ENCODE peak calls at places on chromosomes 12 and 14, in six cellular contexts. F, S, R, Q, L and H are unnamed samples.

GRCh38 chr12:46933947-46934346 is 108.2 kb upstream of the SLC38A4 start:
- DNase-seq in S (no peak), R (no peak), Q (no peak), L (no peak), F (peak), H (no peak)

GRCh38 chr14:59013672-59014298 is 174.7 kb upstream of the DAAM1 start:
- DNase-seq in S (no peak), Q (no peak), R (no peak), F (peak), L (no peak), H (no peak)

GRCh38 chr14:64952598-64953309 is 10.2 kb upstream of the GPX2 start:
- DNase-seq in L (no peak), F (no peak), S (no peak), R (no peak), Q (no peak), H (no peak)

GRCh38 chr14:101046071-101046470 is 142.5 kb upstream of the RTL1 start:
- DNase-seq in R (no peak), L (no peak), Q (no peak), S (no peak), F (no peak), H (no peak)

GRCh38 chr12:53999596-54000104 is 311 bp upstream of the HOXC9 start:
- DNase-seq in S (no peak), L (no peak), R (peak), Q (no peak), F (peak), H (no peak)

GRCh38 chr12:3888654-3889053 is 15.5 kb upstream of the PARP11 start:
- DNase-seq in Q (no peak), R (no peak), F (no peak), L (no peak), S (no peak), H (no peak)

GRCh38 chr14:36940476-36940875 is 231.9 kb downstream of the SLC25A21 start:
- DNase-seq in R (no peak), L (no peak), Q (no peak), S (no peak), F (no peak), H (no peak)

GRCh38 chr14:95355422-95355821 is 35.7 kb upstream of the CLMN start:
- DNase-seq in S (no peak), R (no peak), F (no peak), L (no peak), Q (no peak), H (no peak)

GRCh38 chr12:109462868-109463692 is 14.0 kb downstream of the KCTD10 start:
- DNase-seq in R (peak), S (peak), Q (no peak), L (peak), F (peak), H (peak)

GRCh38 chr12:3252416-3252815 is 175.2 kb downstream of the TSPAN9 start:
- DNase-seq in L (peak), Q (no peak), R (peak), F (peak), S (peak), H (peak)

GRCh38 chr12:65147312-65147905 is 22.0 kb upstream of the LEMD3 start:
- DNase-seq in F (no peak), Q (no peak), S (no peak), R (no peak), L (no peak), H (no peak)

GRCh38 chr14:62303437-62303836 is 541.2 kb downstream of the SNAPC1 start:
- DNase-seq in F (no peak), Q (no peak), S (no peak), R (no peak), L (no peak), H (no peak)

GRCh38 chr12:109715310-109716091 is 1.9 kb downstream of the FAM222A start:
- DNase-seq in S (no peak), Q (no peak), R (no peak), F (no peak), L (peak), H (no peak)

GRCh38 chr12:92139634-92140555 is 5.8 kb downstream of the BTG1 start:
- DNase-seq in L (no peak), R (no peak), Q (no peak), S (no peak), F (peak), H (no peak)

GRCh38 chr14:76901171-76902055 is 75.2 kb downstream of the LRRC74A start:
- DNase-seq in L (no peak), S (no peak), R (no peak), Q (no peak), F (peak), H (no peak)

GRCh38 chr14:54776361-54777001 is 126.1 kb downstream of the GCH1 start:
- DNase-seq in L (no peak), S (peak), R (peak), Q (peak), F (peak), H (peak)

GRCh38 chr12:68259318-68259940 is 6.0 kb upstream of the IL22 start:
- DNase-seq in R (no peak), Q (peak), S (no peak), L (no peak), F (peak), H (no peak)

GRCh38 chr12:64427988-64428387 is 23.8 kb downstream of the XPOT start:
- DNase-seq in F (no peak), R (no peak), Q (no peak), L (no peak), S (no peak), H (no peak)

GRCh38 chr12:48486261-48486660 is 4.0 kb downstream of the C12orf54 start:
- DNase-seq in F (no peak), S (no peak), R (no peak), Q (peak), L (no peak), H (no peak)

GRCh38 chr12:91202390-91202789 is 19.8 kb upstream of the DCN start:
- DNase-seq in S (no peak), Q (no peak), L (no peak), R (no peak), F (no peak), H (no peak)

GRCh38 chr12:101823891-101824290 is 6.9 kb downstream of the GNPTAB start:
- DNase-seq in R (peak), Q (no peak), F (peak), S (peak), L (peak), H (no peak)

GRCh38 chr12:115343601-115344000 is 659.6 kb upstream of the TBX3 start:
- DNase-seq in R (no peak), Q (no peak), L (no peak), F (no peak), S (no peak), H (no peak)

GRCh38 chr12:32568241-32568640 is 110.9 kb upstream of the DNM1L start:
- DNase-seq in L (no peak), F (peak), S (no peak), R (no peak), Q (peak), H (no peak)

GRCh38 chr14:85190251-85190650 is 339.7 kb upstream of the FLRT2 start:
- DNase-seq in F (no peak), Q (no peak), S (no peak), L (no peak), R (no peak), H (no peak)

GRCh38 chr12:13177373-13177772 is 19.2 kb upstream of the EMP1 start:
- DNase-seq in S (no peak), F (no peak), L (peak), Q (no peak), R (no peak), H (no peak)

GRCh38 chr14:92412912-92413311 is 89.9 kb downstream of the SLC24A4 start:
- DNase-seq in S (no peak), R (no peak), L (no peak), Q (no peak), F (peak), H (no peak)

GRCh38 chr12:62351326-62351725 is 91.1 kb downstream of the USP15 start:
- DNase-seq in S (no peak), Q (no peak), F (no peak), R (no peak), L (no peak), H (no peak)

GRCh38 chr14:22561661-22562579 is 27.1 kb downstream of the DAD1 start:
- DNase-seq in R (no peak), L (no peak), F (no peak), Q (no peak), S (no peak), H (no peak)

GRCh38 chr12:15815730-15816129 is 26.5 kb upstream of the EPS8 start:
- DNase-seq in R (no peak), S (no peak), F (no peak), L (no peak), Q (no peak), H (no peak)

GRCh38 chr14:76203086-76204001 is 51.6 kb downstream of the GPATCH2L start:
- DNase-seq in L (no peak), Q (peak), S (peak), R (no peak), F (peak), H (no peak)

GRCh38 chr12:110649341-110649847 is 35.5 kb downstream of the TCTN1 start:
- DNase-seq in Q (no peak), L (no peak), R (no peak), S (no peak), F (peak), H (no peak)

GRCh38 chr12:26027401-26027800 is 68.9 kb downstream of the RASSF8 start:
- DNase-seq in L (no peak), S (no peak), R (no peak), Q (no peak), F (no peak), H (no peak)

GRCh38 chr14:54348923-54349615 is 47.7 kb upstream of the CDKN3 start:
- DNase-seq in L (no peak), Q (no peak), F (peak), S (peak), R (no peak), H (no peak)

GRCh38 chr14:70920608-70921007 is 13.3 kb downstream of the PCNX1 start:
- DNase-seq in Q (no peak), F (no peak), L (no peak), R (no peak), S (no peak), H (no peak)

GRCh38 chr14:106211489-106211888 is 685.1 kb downstream of the TMEM121 start:
- DNase-seq in L (no peak), R (no peak), F (no peak), Q (no peak), S (no peak), H (no peak)

GRCh38 chr12:102427542-102427923 is 52.8 kb downstream of the IGF1 start:
- DNase-seq in L (no peak), Q (no peak), S (peak), F (no peak), R (peak), H (no peak)

GRCh38 chr14:87944987-87945604 is 47.9 kb downstream of the GALC start:
- DNase-seq in S (no peak), F (peak), L (no peak), R (no peak), Q (peak), H (no peak)

GRCh38 chr14:29710015-29710414 is 217.6 kb downstream of the PRKD1 start:
- DNase-seq in Q (no peak), R (no peak), F (peak), S (no peak), L (no peak), H (no peak)
- TF ChIP-seq CTCF in Q (no peak), R (peak), F (peak), S (peak), L (no peak), H (no peak)

GRCh38 chr12:6662602-6662905 is 365 bp downstream of the ING4 start:
- DNase-seq in Q (no peak), F (no peak), L (no peak), S (no peak), R (no peak), H (no peak)
- H3K27ac ChIP-seq in Q (peak), F (peak), L (peak), S (peak), R (peak), H (peak)

GRCh38 chr12:108302034-108302433 is 37.1 kb downstream of the CMKLR1 start:
- DNase-seq in S (no peak), F (no peak), Q (no peak), L (no peak), R (no peak), H (no peak)

GRCh38 chr12:108304633-108305032 is 34.5 kb downstream of the CMKLR1 start:
- DNase-seq in S (no peak), R (no peak), Q (no peak), F (no peak), L (no peak), H (no peak)

GRCh38 chr12:108301346-108301745 is 37.8 kb downstream of the CMKLR1 start:
- DNase-seq in S (no peak), F (no peak), Q (no peak), L (no peak), R (no peak), H (no peak)

GRCh38 chr12:108299980-108300696 is 39.0 kb downstream of the CMKLR1 start:
- DNase-seq in F (no peak), R (no peak), L (no peak), Q (no peak), S (no peak), H (no peak)

GRCh38 chr12:108302471-108303311 is 36.4 kb downstream of the CMKLR1 start:
- DNase-seq in F (peak), L (peak), R (peak), Q (no peak), S (peak), H (peak)
- TF ChIP-seq CTCF in F (no peak), L (no peak), R (no peak), Q (no peak), S (peak), H (no peak)

DNA sequence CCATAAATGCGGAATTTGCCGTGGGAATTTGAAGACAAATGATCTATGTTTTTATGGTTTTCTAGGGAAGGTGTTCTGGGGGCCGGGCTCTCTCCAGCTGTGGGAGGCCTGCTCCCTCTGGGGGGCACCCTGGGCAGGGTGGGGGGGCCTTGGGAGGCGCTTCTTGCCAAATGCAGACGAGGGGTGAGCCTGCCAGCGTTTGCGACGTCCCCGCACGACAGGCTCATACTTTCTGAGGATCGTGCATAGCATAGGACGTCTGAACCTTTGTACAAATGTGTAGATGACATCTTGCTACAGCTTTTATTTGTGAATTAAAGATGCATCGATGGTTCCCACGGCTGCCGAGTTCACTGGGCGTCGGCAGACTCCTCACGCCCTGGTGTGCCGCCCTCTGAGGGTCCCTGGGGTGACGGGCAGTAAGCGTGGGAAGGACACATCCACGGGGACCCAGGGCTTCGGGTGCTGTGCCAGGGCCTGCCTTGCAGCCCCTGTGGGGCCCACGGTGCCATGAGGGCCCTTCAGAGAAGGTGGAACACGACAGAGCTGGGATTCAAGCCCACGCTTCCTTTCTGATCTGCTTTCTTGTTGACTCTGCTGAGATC is 42.3 kb downstream of the KIF26A start:
- DNase-seq in F (no peak), R (no peak), Q (no peak), S (no peak), L (no peak), H (no peak)
- H3K27ac ChIP-seq in F (no peak), R (no peak), Q (no peak), S (no peak), L (no peak), H (no peak)

GRCh38 chr12:121403721-121404120 is 3.8 kb downstream of the RNF34 start:
- DNase-seq in Q (no peak), L (no peak), F (no peak), S (no peak), R (no peak), H (no peak)

GRCh38 chr12:121404734-121405133 is 4.8 kb downstream of the RNF34 start:
- DNase-seq in F (peak), L (no peak), R (no peak), S (no peak), Q (no peak), H (no peak)

GRCh38 chr12:121397521-121397920 is 2.4 kb upstream of the RNF34 start:
- DNase-seq in R (no peak), L (no peak), F (no peak), S (no peak), Q (no peak), H (no peak)

GRCh38 chr12:121400332-121401139 is 618 bp downstream of the RNF34 start:
- DNase-seq in S (peak), R (peak), L (peak), Q (no peak), F (peak), H (no peak)

DNA sequence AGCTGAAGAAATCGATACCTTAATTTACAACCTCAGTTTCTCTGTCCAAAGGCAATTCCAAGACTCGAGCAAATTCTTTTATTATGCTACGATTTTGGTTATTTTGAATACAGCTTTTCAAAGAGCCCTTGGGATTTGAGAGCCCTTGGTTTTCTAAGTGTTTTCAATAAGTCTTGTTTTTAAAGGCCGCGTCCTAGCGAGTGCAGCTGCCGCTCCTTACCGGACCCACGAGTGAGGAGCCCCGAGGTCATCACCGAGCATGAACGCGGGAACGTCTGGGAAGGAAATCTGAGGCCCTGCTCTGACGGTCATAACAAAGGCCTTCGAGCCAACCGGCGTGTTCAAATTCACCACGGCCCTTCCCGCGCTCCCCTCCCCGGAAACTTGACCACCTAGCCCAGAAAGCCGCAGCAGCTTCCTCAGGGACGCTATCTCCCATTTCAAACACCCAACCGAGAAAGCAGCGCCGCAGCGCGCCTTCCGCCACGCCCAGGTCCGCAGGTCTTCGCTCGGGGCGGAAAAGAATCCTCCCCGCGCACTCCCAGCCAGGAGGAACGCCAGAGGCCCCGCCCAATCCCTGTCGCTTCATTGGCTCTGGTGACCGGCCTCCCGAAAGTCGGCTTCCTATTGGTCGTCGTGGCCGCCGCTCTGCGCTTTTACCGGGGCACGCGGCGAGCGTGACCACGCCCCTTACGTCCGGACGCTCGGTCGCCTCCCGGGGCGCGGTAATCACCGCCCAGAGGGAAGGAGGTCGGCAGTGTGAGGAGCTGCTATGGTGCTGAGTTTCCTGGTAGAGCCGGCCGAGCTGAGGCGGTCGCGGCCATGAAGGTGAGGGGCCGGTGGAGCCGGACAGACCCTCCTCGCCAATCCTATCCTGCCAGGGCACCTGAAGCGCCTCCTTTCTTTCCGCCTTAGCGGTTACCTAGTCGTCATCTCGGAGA is at the start of gene RNF34:
- DNase-seq in F (peak), Q (peak), L (peak), R (peak), S (peak), H (peak)
- TF ChIP-seq CTCF in F (no peak), Q (no peak), L (no peak), R (no peak), S (no peak), H (no peak)

GRCh38 chr14:38255408-38255672 is 553 bp downstream of the CLEC14A start:
- DNase-seq in S (peak), L (peak), Q (no peak), R (peak), F (peak), H (no peak)

GRCh38 chr14:38256358-38256840 is 506 bp upstream of the CLEC14A start:
- DNase-seq in S (no peak), F (peak), Q (no peak), L (no peak), R (no peak), H (no peak)

GRCh38 chr14:38254565-38255407 is 1.1 kb downstream of the CLEC14A start:
- DNase-seq in F (peak), Q (no peak), S (peak), L (no peak), R (peak), H (no peak)

GRCh38 chr14:38255673-38256357 is at the start of gene CLEC14A:
- DNase-seq in F (no peak), L (peak), Q (no peak), S (peak), R (peak), H (peak)

GRCh38 chr14:38257500-38257899 is 1.6 kb upstream of the CLEC14A start:
- DNase-seq in S (no peak), R (no peak), F (no peak), Q (no peak), L (no peak), H (no peak)
- H3K27ac ChIP-seq in S (peak), R (peak), F (no peak), Q (no peak), L (no peak), H (peak)

DNA sequence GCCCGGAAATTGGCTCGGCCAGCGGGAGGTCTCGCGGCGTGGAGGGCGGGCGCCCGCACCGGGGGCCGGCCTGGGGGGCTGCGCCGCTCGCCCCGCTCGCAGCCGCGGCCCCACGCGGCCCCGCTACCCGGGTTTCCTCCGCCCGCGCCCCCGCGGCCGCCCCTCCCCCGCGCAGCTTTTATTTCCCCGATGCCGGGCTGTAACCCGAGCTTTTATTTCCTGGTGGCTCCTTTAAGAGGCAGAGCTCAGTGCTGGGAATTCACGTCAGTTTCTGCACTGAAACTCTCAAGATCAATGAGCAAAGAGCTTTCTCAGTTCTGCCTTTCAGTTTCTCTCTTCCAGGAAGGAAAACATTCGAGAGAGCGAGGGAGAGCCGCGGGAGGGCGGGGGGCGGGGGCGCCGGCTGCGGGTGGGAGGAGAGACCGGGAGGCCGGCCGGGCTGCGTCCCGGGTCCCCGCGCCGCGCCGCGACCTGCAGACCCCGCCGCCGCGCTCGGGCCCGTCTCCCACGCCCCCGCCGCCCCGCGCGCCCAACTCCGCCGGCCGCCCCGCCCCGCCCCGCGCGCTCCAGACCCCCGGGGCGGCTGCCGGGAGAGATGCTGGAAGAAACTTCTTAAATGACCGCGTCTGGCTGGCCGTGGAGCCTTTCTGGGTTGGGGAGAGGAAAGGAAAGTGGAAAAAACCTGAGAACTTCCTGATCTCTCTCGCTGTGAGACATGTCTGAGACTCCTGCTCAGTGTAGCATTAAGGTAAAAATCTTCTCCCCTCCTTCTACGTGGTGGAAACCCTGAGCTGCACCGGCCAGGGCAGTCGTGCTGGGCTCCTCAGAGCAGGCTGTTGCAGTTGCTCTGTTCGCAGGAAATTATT is at the start of gene ETV6:
- DNase-seq in L (peak), S (peak), R (peak), Q (no peak), F (peak), H (peak)
- TF ChIP-seq CTCF in L (no peak), S (no peak), R (no peak), Q (no peak), F (no peak), H (no peak)